ENCODE peak calls at places on chromosomes 1 and 21, in nine cellular contexts. G, E, K, L, S, U, A, F and W are unnamed samples.
A peak's percentile ranks its signal among the peaks of the same experiment; 100 is the strongest.

GRCh38 chr1:232628335-232629214 is 1.4 kb downstream of the SIPA1L2 start:
- DNase-seq in S (no peak), L (peak; percentile 18), G (no peak), A (peak; percentile 93), U (no peak), E (peak; percentile 48), F (no peak), K (peak; percentile 29), W (no peak)

GRCh38 chr1:201495447-201496295 is 11.3 kb downstream of the CSRP1 start:
- DNase-seq in S (peak; percentile 45), G (peak; percentile 86), F (peak; percentile 86), A (peak; percentile 98), E (peak; percentile 72), K (no peak), L (peak; percentile 49), U (no peak), W (peak; percentile 94)

GRCh38 chr1:57468661-57469523 is 45.0 kb upstream of the DAB1 start:
- DNase-seq in K (no peak), E (peak; percentile 81), U (no peak), S (peak; percentile 86), F (no peak), G (no peak), L (no peak), A (no peak), W (no peak)

GRCh38 chr21:36860736-36861594 is 105.5 kb downstream of the HLCS start:
- DNase-seq in S (peak; percentile 39), K (peak; percentile 62), G (no peak), U (no peak), A (no peak), E (no peak), F (no peak), L (no peak), W (no peak)

GRCh38 chr1:229062135-229062534 is 208.8 kb upstream of the RAB4A start:
- DNase-seq in K (no peak), A (no peak), L (no peak), G (no peak), E (no peak), S (no peak), U (no peak), F (no peak), W (no peak)

GRCh38 chr1:39360726-39361125 is 130.7 kb upstream of the BMP8A start:
- DNase-seq in U (no peak), F (no peak), A (no peak), S (no peak), L (no peak), K (no peak), E (no peak), G (no peak), W (no peak)

GRCh38 chr21:27024316-27024715 is 57.4 kb upstream of the ADAMTS5 start:
- DNase-seq in G (no peak), F (no peak), K (no peak), A (no peak), S (peak; percentile 70), E (peak; percentile 16), U (no peak), L (no peak), W (no peak)

GRCh38 chr1:161091093-161091492 is 1.7 kb upstream of the NECTIN4 start:
- DNase-seq in G (no peak), U (no peak), E (no peak), L (no peak), K (no peak), S (no peak), A (no peak), F (no peak), W (no peak)

GRCh38 chr1:8822383-8823294 is 5.2 kb upstream of the RERE start:
- DNase-seq in A (no peak), E (peak; percentile 96), S (peak; percentile 97), G (no peak), L (no peak), U (no peak), F (no peak), K (no peak), W (no peak)

GRCh38 chr1:19412654-19413053 is 72.7 kb downstream of the CAPZB start:
- DNase-seq in L (no peak), A (no peak), S (no peak), F (no peak), U (no peak), K (no peak), G (no peak), E (no peak), W (no peak)

GRCh38 chr1:233294991-233295774 is at the start of gene PCNX2:
- DNase-seq in K (peak; percentile 24), E (peak; percentile 64), F (peak; percentile 54), G (peak; percentile 65), S (peak; percentile 9), L (peak; percentile 11), U (peak; percentile 44), A (no peak), W (no peak)

GRCh38 chr1:167344605-167345385 is 124.1 kb downstream of the POU2F1 start:
- DNase-seq in K (no peak), S (no peak), G (no peak), L (no peak), A (no peak), E (peak; percentile 13), F (no peak), U (no peak), W (no peak)

GRCh38 chr1:73789965-73790364 is 408.0 kb downstream of the LRRIQ3 start:
- DNase-seq in F (no peak), K (no peak), L (no peak), G (no peak), A (no peak), E (no peak), U (no peak), S (no peak), W (no peak)

GRCh38 chr1:172726740-172727139 is 67.8 kb downstream of the FASLG start:
- DNase-seq in K (no peak), U (no peak), G (no peak), S (no peak), A (no peak), F (no peak), L (no peak), E (no peak), W (no peak)

GRCh38 chr1:66244429-66244828 is 289.5 kb upstream of the SGIP1 start:
- DNase-seq in K (no peak), S (no peak), E (peak; percentile 65), F (no peak), U (no peak), A (peak; percentile 98), L (no peak), G (no peak), W (no peak)

GRCh38 chr1:218765753-218766152 is 407.9 kb upstream of the LYPLAL1 start:
- DNase-seq in F (no peak), G (no peak), K (no peak), A (no peak), S (no peak), E (no peak), U (no peak), L (no peak), W (no peak)

GRCh38 chr1:192580351-192580962 is 4.9 kb downstream of the RGS1 start:
- DNase-seq in L (no peak), A (peak; percentile 79), E (peak; percentile 85), F (no peak), G (no peak), U (peak; percentile 18), S (no peak), K (peak; percentile 55), W (no peak)

GRCh38 chr1:214538497-214538896 is 12.9 kb downstream of the PTPN14 start:
- DNase-seq in A (no peak), K (no peak), E (no peak), L (no peak), F (no peak), G (no peak), S (no peak), U (no peak), W (no peak)

GRCh38 chr1:166915941-166916340 is 39.9 kb upstream of the TADA1 start:
- DNase-seq in L (no peak), A (no peak), G (no peak), S (no peak), F (no peak), K (peak; percentile 51), U (no peak), E (peak; percentile 62), W (no peak)

GRCh38 chr1:236179634-236180033 is 37.3 kb downstream of the GPR137B start:
- DNase-seq in A (no peak), F (no peak), L (no peak), U (no peak), S (no peak), E (no peak), G (no peak), K (no peak), W (no peak)

GRCh38 chr1:58765016-58765415 is 18.8 kb downstream of the JUN start:
- DNase-seq in U (no peak), G (no peak), E (peak; percentile 31), L (no peak), K (no peak), A (no peak), F (no peak), S (no peak), W (no peak)

GRCh38 chr1:10528066-10529014 is 53.6 kb downstream of the PEX14 start:
- DNase-seq in U (no peak), F (no peak), E (peak; percentile 80), L (no peak), A (no peak), S (peak; percentile 83), G (no peak), K (peak; percentile 83), W (peak; percentile 85)

GRCh38 chr1:213656039-213656438 is 331.7 kb upstream of the PROX1 start:
- DNase-seq in G (no peak), U (no peak), L (no peak), F (no peak), K (no peak), S (no peak), E (no peak), A (no peak), W (no peak)

GRCh38 chr1:97093742-97094141 is 372.2 kb downstream of the PTBP2 start:
- DNase-seq in L (no peak), E (peak; percentile 18), A (no peak), U (no peak), F (no peak), S (peak; percentile 30), K (no peak), G (no peak), W (no peak)

GRCh38 chr1:153542956-153543737 is 2.4 kb upstream of the S100A5 start:
- DNase-seq in A (no peak), L (no peak), F (no peak), K (no peak), E (peak; percentile 54), U (no peak), G (peak; percentile 57), S (no peak), W (peak; percentile 45)

GRCh38 chr1:58874757-58875755 is 91.2 kb upstream of the JUN start:
- DNase-seq in K (peak; percentile 70), F (no peak), L (peak; percentile 70), G (peak; percentile 76), S (peak; percentile 63), A (peak; percentile 94), U (no peak), E (peak; percentile 31), W (no peak)

GRCh38 chr1:22318279-22318983 is 133.2 kb upstream of the ZBTB40 start:
- DNase-seq in S (no peak), U (no peak), E (no peak), L (peak; percentile 42), F (no peak), A (no peak), K (no peak), G (no peak), W (no peak)

GRCh38 chr1:13766906-13767564 is 67.0 kb downstream of the PRDM2 start:
- DNase-seq in U (no peak), G (no peak), K (no peak), A (no peak), S (peak; percentile 81), E (peak; percentile 84), F (no peak), L (no peak), W (no peak)

GRCh38 chr1:18011703-18012102 is 95.9 kb upstream of the IGSF21 start:
- DNase-seq in G (no peak), L (no peak), U (no peak), A (no peak), F (no peak), K (no peak), E (no peak), S (no peak), W (no peak)

GRCh38 chr1:4730078-4730477 is 75.7 kb downstream of the AJAP1 start:
- DNase-seq in A (no peak), E (no peak), G (no peak), L (no peak), S (no peak), F (no peak), K (no peak), U (no peak), W (no peak)

GRCh38 chr1:230728710-230729392 is 14.9 kb upstream of the AGT start:
- DNase-seq in F (no peak), S (no peak), U (no peak), A (peak; percentile 40), E (peak; percentile 80), G (no peak), L (no peak), K (no peak), W (no peak)